ENCODE peak calls at places on chromosome 12, in ten cellular contexts. B, Q, A, D, Y, R, F, J, N and P are unnamed samples.

GRCh38 chr12:15404485-15404884 is 82.2 kb downstream of the PTPRO start:
- DNase-seq in B (no peak), Q (no peak), A (no peak), D (no peak), Y (no peak), R (no peak), F (no peak), J (no peak), N (no peak), P (no peak)

GRCh38 chr12:90111646-90112565 is 403.3 kb upstream of the ATP2B1 start:
- DNase-seq in B (no peak), Q (no peak), A (no peak), D (no peak), Y (no peak), R (no peak), F (no peak), J (no peak), N (no peak), P (no peak)

GRCh38 chr12:125766091-125766490 is 700.9 kb downstream of the AACS start:
- DNase-seq in B (no peak), Q (no peak), A (peak; percentile 74), D (no peak), Y (no peak), R (no peak), F (no peak), J (no peak), N (no peak), P (no peak)

GRCh38 chr12:2490746-2491145 is 304.0 kb upstream of the FKBP4 start:
- DNase-seq in B (no peak), Q (no peak), A (no peak), D (no peak), Y (no peak), R (no peak), F (no peak), J (no peak), N (no peak), P (no peak)

GRCh38 chr12:127108360-127109215 is 1158.4 kb upstream of the TMEM132C start:
- DNase-seq in B (peak; percentile 65), Q (peak; percentile 69), A (peak; percentile 92), D (no peak), Y (peak; percentile 81), R (no peak), F (peak; percentile 31), J (no peak), N (no peak), P (no peak)

GRCh38 chr12:15208871-15209656 is 12.2 kb downstream of the RERG start:
- DNase-seq in B (no peak), Q (no peak), A (no peak), D (no peak), Y (no peak), R (no peak), F (no peak), J (no peak), N (no peak), P (no peak)

GRCh38 chr12:31765931-31766330 is 37.1 kb upstream of the AMN1 start:
- DNase-seq in B (no peak), Q (no peak), A (no peak), D (no peak), Y (no peak), R (no peak), F (no peak), J (no peak), N (no peak), P (no peak)

GRCh38 chr12:1769809-1770494 is 50.4 kb upstream of the LRTM2 start:
- DNase-seq in B (no peak), Q (no peak), A (peak; percentile 68), D (no peak), Y (no peak), R (no peak), F (no peak), J (no peak), N (no peak), P (no peak)

GRCh38 chr12:9757433-9758025 is 3.2 kb downstream of the CD69 start:
- DNase-seq in B (no peak), Q (no peak), A (no peak), D (no peak), Y (no peak), R (no peak), F (no peak), J (no peak), N (no peak), P (no peak)

GRCh38 chr12:124007810-124008570 is 35.0 kb downstream of the ZNF664 start:
- DNase-seq in B (peak; percentile 72), Q (no peak), A (no peak), D (no peak), Y (no peak), R (no peak), F (no peak), J (no peak), N (no peak), P (no peak)

GRCh38 chr12:68286396-68286795 is 33.0 kb upstream of the IL22 start:
- DNase-seq in B (no peak), Q (no peak), A (no peak), D (no peak), Y (no peak), R (no peak), F (no peak), J (no peak), N (no peak), P (no peak)

GRCh38 chr12:41121374-41121773 is 66.7 kb upstream of the PDZRN4 start:
- DNase-seq in B (no peak), Q (no peak), A (no peak), D (no peak), Y (no peak), R (no peak), F (no peak), J (no peak), N (no peak), P (no peak)

GRCh38 chr12:67320614-67321305 is 51.6 kb downstream of the CAND1 start:
- DNase-seq in B (no peak), Q (no peak), A (no peak), D (no peak), Y (no peak), R (no peak), F (peak; percentile 16), J (no peak), N (no peak), P (no peak)

GRCh38 chr12:104055686-104056388 is 5.8 kb upstream of the GLT8D2 start:
- DNase-seq in B (peak; percentile 96), Q (no peak), A (no peak), D (no peak), Y (no peak), R (no peak), F (no peak), J (peak; percentile 92), N (no peak), P (no peak)

GRCh38 chr12:27237790-27238771 is 6.0 kb upstream of the STK38L start:
- DNase-seq in B (peak; percentile 10), Q (no peak), A (no peak), D (no peak), Y (no peak), R (no peak), F (peak; percentile 11), J (no peak), N (no peak), P (no peak)

GRCh38 chr12:127479256-127479655 is 787.7 kb upstream of the TMEM132C start:
- DNase-seq in B (no peak), Q (no peak), A (no peak), D (no peak), Y (no peak), R (no peak), F (no peak), J (no peak), N (no peak), P (no peak)

GRCh38 chr12:3199551-3200031 is 122.4 kb downstream of the TSPAN9 start:
- DNase-seq in B (no peak), Q (peak; percentile 82), A (peak; percentile 85), D (no peak), Y (no peak), R (no peak), F (no peak), J (no peak), N (peak; percentile 66), P (no peak)

GRCh38 chr12:67910360-67911292 is 78.6 kb upstream of the IFNG-AS1 start:
- DNase-seq in B (no peak), Q (no peak), A (no peak), D (no peak), Y (no peak), R (no peak), F (no peak), J (no peak), N (no peak), P (no peak)

GRCh38 chr12:47982311-47982710 is 18.9 kb downstream of the TMEM106C start:
- DNase-seq in B (no peak), Q (no peak), A (no peak), D (no peak), Y (no peak), R (peak; percentile 59), F (no peak), J (no peak), N (no peak), P (no peak)
- H3K36me3 ChIP-seq in B (no peaks in the 10 kb centered on the region), Q (peaks cover 50% of the 10 kb centered on the region), A (peaks cover 9% of the 10 kb centered on the region), D (no peaks in the 10 kb centered on the region), Y (no peaks in the 10 kb centered on the region), R (no peaks in the 10 kb centered on the region), F (no peaks in the 10 kb centered on the region), J (no peaks in the 10 kb centered on the region), N (no peaks in the 10 kb centered on the region), P (no peaks in the 10 kb centered on the region)

DNA sequence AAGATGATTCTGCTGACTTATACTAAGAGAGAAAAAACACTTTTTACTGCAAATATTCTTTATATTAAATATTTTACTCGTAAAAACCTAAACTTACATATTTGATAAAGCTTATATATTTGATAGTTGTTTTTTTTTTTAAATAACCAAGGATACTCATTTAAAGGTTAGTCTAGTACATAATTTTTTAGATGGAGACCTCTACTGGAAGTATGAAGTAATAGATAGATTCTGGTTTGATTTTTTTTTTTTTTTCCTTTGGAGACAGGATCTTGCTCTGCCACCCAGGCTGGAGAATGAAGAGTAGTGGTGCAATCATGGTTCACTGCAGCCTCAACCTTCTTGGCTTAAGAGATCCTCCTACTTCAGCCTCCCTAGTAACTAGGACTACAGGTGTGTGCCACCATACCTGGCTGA is 16.4 kb downstream of the ARID2 start:
- DNase-seq in B (no peak), Q (no peak), A (no peak), D (no peak), Y (no peak), R (no peak), F (peak; percentile 29), J (no peak), N (no peak), P (no peak)
- TF ChIP-seq CTCF in B (peak; percentile 49), Q (peak; percentile 34), A (peak; percentile 54), D (peak; percentile 30), Y (no peak), R (peak; percentile 43), F (peak; percentile 75), J (peak; percentile 16), N (peak; percentile 10), P (peak; percentile 5)

GRCh38 chr12:76345569-76345968 is 2.6 kb downstream of the BBS10 start:
- DNase-seq in B (no peak), Q (no peak), A (no peak), D (no peak), Y (no peak), R (no peak), F (no peak), J (no peak), N (no peak), P (no peak)
- H3K4me3 ChIP-seq in B (no peak overlapping the region), Q (no peak overlapping the region), A (no peak overlapping the region), D (no peak overlapping the region), Y (no peak overlapping the region), R (no peak overlapping the region), F (no peak overlapping the region), J (no peak overlapping the region), N (no peak overlapping the region), P (no peak overlapping the region)

DNA sequence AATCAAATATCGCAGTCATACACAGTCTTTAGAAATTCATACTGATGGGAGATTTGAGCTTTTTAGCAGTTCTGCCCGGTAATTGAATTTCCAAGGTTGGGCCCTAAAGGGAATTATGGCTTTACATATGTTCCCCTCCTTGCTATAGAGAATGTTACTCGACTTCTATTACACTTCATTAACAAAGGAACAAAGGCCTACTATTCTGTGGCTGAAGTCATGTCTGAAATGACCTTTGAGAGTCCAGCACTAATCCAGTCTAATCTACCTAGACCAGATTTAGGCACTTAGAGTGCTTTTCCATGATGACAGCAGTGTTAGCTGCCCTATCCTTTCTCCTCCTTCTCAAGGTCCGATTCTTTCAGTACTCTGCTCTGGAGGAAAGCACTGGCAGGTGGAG is 305.3 kb downstream of the MED13L start:
- DNase-seq in B (no peak), Q (no peak), A (no peak), D (no peak), Y (no peak), R (no peak), F (no peak), J (no peak), N (no peak), P (no peak)
- H3K36me3 ChIP-seq in B (peaks cover 5% of the 10 kb centered on the region), Q (peaks cover 50% of the 10 kb centered on the region), A (peaks cover 95% of the 10 kb centered on the region), D (peaks cover 86% of the 10 kb centered on the region), Y (peaks cover 82% of the 10 kb centered on the region), R (peaks cover 68% of the 10 kb centered on the region), F (peaks cover 16% of the 10 kb centered on the region), J (peaks cover 89% of the 10 kb centered on the region), N (no peaks in the 10 kb centered on the region), P (no peaks in the 10 kb centered on the region)